ENCODE peak calls at places on chromosomes 11 and 22, in six cellular contexts. One of them, this sample, is unnamed.

GRCh38 chr22:17655289-17655688 is 16.7 kb downstream of the BCL2L13 start:
- DNase-seq in IMR-90: no peak
- DNase-seq in A549: no peak
- DNase-seq in K562: no peak
- DNase-seq in HepG2: no peak
- DNase-seq in GM12878: no peak
- DNase-seq in this sample: no peak

GRCh38 chr11:88979641-88980040 is 86.1 kb downstream of the GRM5 start:
- DNase-seq in IMR-90: peak
- DNase-seq in A549: no peak
- DNase-seq in K562: no peak
- DNase-seq in HepG2: no peak
- DNase-seq in GM12878: no peak
- DNase-seq in this sample: no peak

GRCh38 chr22:39469326-39469680 is 12.5 kb downstream of the MGAT3 start:
- DNase-seq in IMR-90: no peak
- DNase-seq in A549: no peak
- DNase-seq in K562: no peak
- DNase-seq in HepG2: no peak
- DNase-seq in GM12878: no peak
- DNase-seq in this sample: no peak

GRCh38 chr11:46381836-46382643 is 571 bp downstream of the MDK start:
- DNase-seq in IMR-90: no peak
- DNase-seq in A549: no peak
- DNase-seq in K562: peak
- DNase-seq in HepG2: no peak
- DNase-seq in GM12878: no peak
- DNase-seq in this sample: peak

GRCh38 chr11:97815667-97816066 is 1205.1 kb upstream of the CNTN5 start:
- DNase-seq in IMR-90: peak
- DNase-seq in A549: no peak
- DNase-seq in K562: no peak
- DNase-seq in HepG2: no peak
- DNase-seq in GM12878: no peak
- DNase-seq in this sample: no peak

GRCh38 chr22:18078329-18079041 is 695 bp downstream of the PEX26 start:
- DNase-seq in IMR-90: peak
- DNase-seq in A549: peak
- DNase-seq in K562: peak
- DNase-seq in HepG2: peak
- DNase-seq in GM12878: no peak
- DNase-seq in this sample: peak

GRCh38 chr11:67998150-67999045 is 5.5 kb downstream of the UNC93B1 start:
- DNase-seq in IMR-90: no peak
- DNase-seq in A549: no peak
- DNase-seq in K562: no peak
- DNase-seq in HepG2: no peak
- DNase-seq in GM12878: no peak
- DNase-seq in this sample: no peak

GRCh38 chr22:47301820-47302475 is 539.5 kb downstream of the TBC1D22A start:
- DNase-seq in IMR-90: no peak
- DNase-seq in A549: no peak
- DNase-seq in K562: no peak
- DNase-seq in HepG2: no peak
- DNase-seq in GM12878: no peak
- DNase-seq in this sample: no peak

GRCh38 chr11:123116486-123116885 is 54.5 kb upstream of the HSPA8 start:
- DNase-seq in IMR-90: no peak
- DNase-seq in A549: no peak
- DNase-seq in K562: no peak
- DNase-seq in HepG2: no peak
- DNase-seq in GM12878: no peak
- DNase-seq in this sample: no peak
- TF ChIP-seq BHLHE40 in IMR-90: no peak
- TF ChIP-seq BHLHE40 in A549: no peak
- TF ChIP-seq BHLHE40 in K562: no peak
- TF ChIP-seq BHLHE40 in HepG2: no peak
- TF ChIP-seq BHLHE40 in GM12878: no peak
- TF ChIP-seq BHLHE40 in this sample: no peak

GRCh38 chr22:31646186-31647019 is 15.6 kb downstream of the PISD start:
- DNase-seq in IMR-90: peak
- DNase-seq in A549: peak
- DNase-seq in K562: no peak
- DNase-seq in HepG2: peak
- DNase-seq in GM12878: no peak
- DNase-seq in this sample: peak
- TF ChIP-seq BHLHE40 in IMR-90: peak
- TF ChIP-seq BHLHE40 in A549: no peak
- TF ChIP-seq BHLHE40 in K562: peak
- TF ChIP-seq BHLHE40 in HepG2: peak
- TF ChIP-seq BHLHE40 in GM12878: peak
- TF ChIP-seq BHLHE40 in this sample: no peak

GRCh38 chr22:43546186-43546585 is 134.4 kb downstream of the MPPED1 start:
- DNase-seq in IMR-90: no peak
- DNase-seq in A549: no peak
- DNase-seq in K562: no peak
- DNase-seq in HepG2: no peak
- DNase-seq in GM12878: no peak
- DNase-seq in this sample: no peak
- TF ChIP-seq BHLHE40 in IMR-90: no peak
- TF ChIP-seq BHLHE40 in A549: no peak
- TF ChIP-seq BHLHE40 in K562: no peak
- TF ChIP-seq BHLHE40 in HepG2: no peak
- TF ChIP-seq BHLHE40 in GM12878: no peak
- TF ChIP-seq BHLHE40 in this sample: no peak

DNA sequence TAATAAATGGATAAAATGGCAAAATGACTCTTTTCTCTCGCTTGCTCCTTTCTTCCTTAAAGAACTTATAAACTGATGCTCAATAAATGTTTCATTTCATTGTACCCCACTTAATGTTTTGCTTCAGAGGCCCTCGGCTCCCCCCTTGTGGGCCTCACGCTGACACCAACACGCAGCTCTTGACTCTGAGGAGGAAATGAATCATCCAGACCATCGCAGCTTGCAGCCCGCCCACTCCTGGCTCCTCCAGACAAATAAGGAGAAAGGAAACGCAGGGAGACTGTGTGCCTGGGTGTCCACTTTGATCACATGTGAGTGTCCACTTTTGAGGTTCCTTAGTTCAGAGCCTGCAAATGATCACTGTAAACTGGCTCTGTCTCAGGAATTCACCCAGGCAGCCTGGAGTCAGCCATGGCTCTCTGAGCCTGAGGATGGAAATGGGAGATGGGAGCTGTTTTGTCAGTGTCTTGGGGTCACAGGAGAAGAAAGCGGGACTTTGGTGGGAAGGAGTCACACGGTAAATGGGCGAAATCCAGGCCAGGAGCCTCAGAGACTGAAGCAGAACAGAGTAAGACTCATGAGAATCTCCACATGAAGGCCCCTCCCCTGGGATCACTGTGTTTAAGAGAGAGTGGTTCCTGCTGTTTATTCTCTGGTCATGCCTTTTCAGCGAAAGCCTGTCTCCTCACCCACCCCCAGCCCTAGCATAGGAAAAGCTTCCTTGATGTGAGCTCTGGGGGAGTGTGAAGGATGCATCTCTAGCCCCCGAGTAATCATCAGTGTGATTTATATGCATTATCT is 96.5 kb downstream of the CWC15 start:
- DNase-seq in IMR-90: peak
- DNase-seq in A549: peak
- DNase-seq in K562: peak
- DNase-seq in HepG2: peak
- DNase-seq in GM12878: peak
- DNase-seq in this sample: no peak
- TF ChIP-seq BHLHE40 in IMR-90: no peak
- TF ChIP-seq BHLHE40 in A549: no peak
- TF ChIP-seq BHLHE40 in K562: peak
- TF ChIP-seq BHLHE40 in HepG2: no peak
- TF ChIP-seq BHLHE40 in GM12878: peak
- TF ChIP-seq BHLHE40 in this sample: no peak

DNA sequence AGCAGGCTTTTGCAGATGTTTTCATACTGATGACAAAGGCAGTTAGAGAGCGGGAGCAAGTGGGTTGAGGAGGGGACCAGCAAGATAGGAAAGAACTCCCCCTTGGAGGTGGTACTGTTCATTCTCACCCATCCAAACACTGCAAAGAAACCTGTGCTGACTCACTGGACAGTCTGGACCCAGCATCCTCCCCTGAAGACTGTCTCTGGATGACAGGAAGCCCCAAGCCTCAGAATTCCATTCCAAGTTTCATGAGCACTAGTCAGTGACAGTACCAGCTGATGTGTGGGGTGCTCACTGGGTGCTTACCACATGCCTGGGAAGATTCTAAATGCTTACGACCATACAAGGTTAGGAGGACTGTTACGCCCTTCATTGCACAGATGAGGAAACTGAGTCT is 160.9 kb downstream of the IGLL1 start:
- DNase-seq in IMR-90: no peak
- DNase-seq in A549: no peak
- DNase-seq in K562: no peak
- DNase-seq in HepG2: no peak
- DNase-seq in GM12878: no peak
- DNase-seq in this sample: no peak
- TF ChIP-seq BHLHE40 in IMR-90: no peak
- TF ChIP-seq BHLHE40 in A549: no peak
- TF ChIP-seq BHLHE40 in K562: no peak
- TF ChIP-seq BHLHE40 in HepG2: no peak
- TF ChIP-seq BHLHE40 in GM12878: no peak
- TF ChIP-seq BHLHE40 in this sample: no peak

DNA sequence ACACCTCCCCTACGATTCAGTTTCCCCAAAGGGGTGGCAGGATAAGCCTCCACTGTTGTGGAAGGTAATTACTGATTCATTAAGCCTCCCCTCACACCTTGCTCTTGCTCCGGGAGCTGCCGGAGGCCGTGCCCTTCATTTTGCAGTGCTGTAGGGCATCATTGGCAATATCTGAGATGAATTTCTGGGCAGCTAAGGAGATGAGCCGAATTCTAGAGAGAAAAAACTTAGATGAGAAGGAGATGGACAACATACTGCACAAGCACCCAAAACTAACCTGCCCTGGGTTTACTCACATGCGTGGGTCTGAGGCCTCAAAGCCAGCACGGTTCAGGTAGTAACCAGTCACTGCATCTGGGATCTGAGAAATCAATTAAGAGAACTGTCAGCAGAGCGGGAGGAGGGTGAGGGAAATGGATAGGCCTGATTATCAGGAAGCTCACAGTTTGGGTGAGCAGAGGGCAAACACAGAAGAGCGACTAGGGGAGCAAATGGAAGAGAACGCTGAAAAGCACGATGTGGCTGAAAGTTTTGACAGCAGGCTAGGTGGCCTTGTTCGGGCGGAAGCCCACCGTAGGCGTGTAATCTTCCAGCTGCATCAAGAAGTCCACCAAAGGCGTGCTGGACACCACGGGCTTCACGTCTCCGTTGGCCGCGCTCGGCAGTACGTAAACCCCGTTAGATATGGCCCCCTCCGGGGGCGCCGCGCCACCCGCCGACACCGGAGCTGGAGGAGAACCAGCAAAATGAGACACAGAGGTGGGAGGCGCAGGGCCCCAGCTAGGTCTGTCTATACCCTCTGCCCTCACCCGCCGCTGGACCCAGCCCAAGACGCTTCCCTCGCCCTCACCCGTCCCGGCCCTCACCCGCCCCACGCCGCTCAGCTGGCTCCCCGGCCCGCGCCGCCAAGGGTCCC is 666 bp downstream of the TAF10 start:
- DNase-seq in IMR-90: peak
- DNase-seq in A549: no peak
- DNase-seq in K562: no peak
- DNase-seq in HepG2: no peak
- DNase-seq in GM12878: no peak
- DNase-seq in this sample: peak
- TF ChIP-seq BHLHE40 in IMR-90: no peak
- TF ChIP-seq BHLHE40 in A549: no peak
- TF ChIP-seq BHLHE40 in K562: no peak
- TF ChIP-seq BHLHE40 in HepG2: no peak
- TF ChIP-seq BHLHE40 in GM12878: no peak
- TF ChIP-seq BHLHE40 in this sample: no peak

DNA sequence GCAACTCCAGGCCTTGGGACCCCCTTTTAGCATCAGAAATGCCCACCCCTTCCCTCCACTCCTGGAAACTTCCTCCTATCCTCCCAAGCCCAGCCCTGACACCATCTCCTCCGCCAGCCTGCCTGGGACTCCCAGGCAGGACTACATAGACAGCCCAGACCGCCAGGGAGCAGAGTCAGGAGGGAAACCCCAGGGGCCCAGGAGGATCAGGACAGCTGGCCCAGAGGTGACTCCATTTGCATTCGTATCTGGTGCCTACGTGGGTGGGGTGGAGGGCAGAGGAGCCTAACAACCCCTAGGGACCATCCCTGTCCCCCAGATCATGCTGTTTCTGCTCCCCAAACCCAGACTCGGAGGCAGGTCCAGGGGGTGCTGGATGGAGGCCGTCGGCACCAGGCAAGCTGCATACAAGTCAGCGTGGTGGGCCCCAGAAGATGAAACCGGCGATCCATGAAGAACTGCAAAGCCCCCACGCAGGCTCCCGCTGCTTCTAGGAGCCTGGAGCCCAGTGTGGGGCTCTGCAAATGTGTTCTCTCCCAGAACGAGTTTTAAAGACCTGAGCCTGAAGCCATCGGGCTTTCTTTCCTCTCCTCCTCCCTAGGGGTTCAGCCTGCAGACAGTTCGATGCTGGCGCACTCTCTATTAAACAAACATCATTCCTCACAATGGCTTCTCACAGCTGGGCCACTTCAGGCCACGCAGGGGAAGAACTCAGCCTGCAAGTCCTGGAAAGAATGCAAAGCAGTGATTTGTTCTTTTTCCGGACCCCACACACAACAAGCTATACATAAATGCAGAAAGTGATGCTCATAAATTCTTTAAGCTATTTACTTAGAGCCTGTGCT is 1506.8 kb downstream of the BRD1 start:
- DNase-seq in IMR-90: no peak
- DNase-seq in A549: no peak
- DNase-seq in K562: no peak
- DNase-seq in HepG2: no peak
- DNase-seq in GM12878: no peak
- DNase-seq in this sample: no peak
- TF ChIP-seq BHLHE40 in IMR-90: no peak
- TF ChIP-seq BHLHE40 in A549: no peak
- TF ChIP-seq BHLHE40 in K562: no peak
- TF ChIP-seq BHLHE40 in HepG2: no peak
- TF ChIP-seq BHLHE40 in GM12878: no peak
- TF ChIP-seq BHLHE40 in this sample: no peak

GRCh38 chr11:130523166-130523565 is 74.7 kb downstream of the ADAMTS15 start:
- DNase-seq in IMR-90: no peak
- DNase-seq in A549: no peak
- DNase-seq in K562: no peak
- DNase-seq in HepG2: no peak
- DNase-seq in GM12878: no peak
- DNase-seq in this sample: no peak

GRCh38 chr11:130524132-130524790 is 75.8 kb downstream of the ADAMTS15 start:
- DNase-seq in IMR-90: no peak
- DNase-seq in A549: no peak
- DNase-seq in K562: no peak
- DNase-seq in HepG2: no peak
- DNase-seq in GM12878: no peak
- DNase-seq in this sample: no peak

GRCh38 chr11:130522284-130522961 is 74.0 kb downstream of the ADAMTS15 start:
- DNase-seq in IMR-90: peak
- DNase-seq in A549: peak
- DNase-seq in K562: peak
- DNase-seq in HepG2: peak
- DNase-seq in GM12878: no peak
- DNase-seq in this sample: peak

GRCh38 chr11:130525307-130525706 is 76.9 kb downstream of the ADAMTS15 start:
- DNase-seq in IMR-90: no peak
- DNase-seq in A549: no peak
- DNase-seq in K562: no peak
- DNase-seq in HepG2: no peak
- DNase-seq in GM12878: no peak
- DNase-seq in this sample: peak

GRCh38 chr11:130523609-130524008 is 75.2 kb downstream of the ADAMTS15 start:
- DNase-seq in IMR-90: peak
- DNase-seq in A549: no peak
- DNase-seq in K562: no peak
- DNase-seq in HepG2: no peak
- DNase-seq in GM12878: no peak
- DNase-seq in this sample: no peak
- TF ChIP-seq BHLHE40 in IMR-90: peak
- TF ChIP-seq BHLHE40 in A549: no peak
- TF ChIP-seq BHLHE40 in K562: no peak
- TF ChIP-seq BHLHE40 in HepG2: no peak
- TF ChIP-seq BHLHE40 in GM12878: no peak
- TF ChIP-seq BHLHE40 in this sample: no peak

This sample was measured in HEK293T.